ENCODE peak calls at places on chromosomes 11 and 22, in seven cellular contexts. One of them, this sample, is unnamed.

GRCh38 chr11:83816572-83817187 is 530.5 kb upstream of the CCDC90B start:
- DNase-seq in brain microvascular endothelial cell: no peak
- DNase-seq in neural crest cell: no peak
- DNase-seq in omental fat pad: no peak
- DNase-seq in RWPE1: peak
- DNase-seq in stimulated activated CD4-positive, alpha-beta T cell treated with anti-CD3 and anti-CD28 coated beads, Interleukin-1b, Interleukin-23, amount 100 ng/mL, for 24 hours: no peak
- DNase-seq in stimulated activated naive CD4-positive, alpha-beta T cell: no peak
- DNase-seq in this sample: no peak

GRCh38 chr11:37320921-37321320 is 722.9 kb upstream of the RAG2 start:
- DNase-seq in RWPE1: peak
- DNase-seq in brain microvascular endothelial cell: no peak
- DNase-seq in stimulated activated CD4-positive, alpha-beta T cell treated with anti-CD3 and anti-CD28 coated beads, Interleukin-1b, Interleukin-23, amount 100 ng/mL, for 24 hours: no peak
- DNase-seq in neural crest cell: no peak
- DNase-seq in stimulated activated naive CD4-positive, alpha-beta T cell: no peak
- DNase-seq in omental fat pad: no peak
- DNase-seq in this sample: no peak

GRCh38 chr11:102204174-102204573 is 93.9 kb downstream of the YAP1 start:
- DNase-seq in omental fat pad: no peak
- DNase-seq in neural crest cell: no peak
- DNase-seq in RWPE1: no peak
- DNase-seq in brain microvascular endothelial cell: no peak
- DNase-seq in stimulated activated naive CD4-positive, alpha-beta T cell: no peak
- DNase-seq in stimulated activated CD4-positive, alpha-beta T cell treated with anti-CD3 and anti-CD28 coated beads, Interleukin-1b, Interleukin-23, amount 100 ng/mL, for 24 hours: no peak
- DNase-seq in this sample: no peak

GRCh38 chr11:70544774-70545625 is 146.7 kb downstream of the CTTN start:
- DNase-seq in stimulated activated CD4-positive, alpha-beta T cell treated with anti-CD3 and anti-CD28 coated beads, Interleukin-1b, Interleukin-23, amount 100 ng/mL, for 24 hours: no peak
- DNase-seq in RWPE1: no peak
- DNase-seq in neural crest cell: no peak
- DNase-seq in omental fat pad: no peak
- DNase-seq in brain microvascular endothelial cell: no peak
- DNase-seq in stimulated activated naive CD4-positive, alpha-beta T cell: no peak
- DNase-seq in this sample: no peak

GRCh38 chr11:87355614-87356013 is 317.9 kb downstream of the TMEM135 start:
- DNase-seq in stimulated activated naive CD4-positive, alpha-beta T cell: no peak
- DNase-seq in omental fat pad: no peak
- DNase-seq in stimulated activated CD4-positive, alpha-beta T cell treated with anti-CD3 and anti-CD28 coated beads, Interleukin-1b, Interleukin-23, amount 100 ng/mL, for 24 hours: no peak
- DNase-seq in neural crest cell: no peak
- DNase-seq in brain microvascular endothelial cell: no peak
- DNase-seq in RWPE1: no peak
- DNase-seq in this sample: no peak

GRCh38 chr11:12103411-12104225 is 6.8 kb upstream of the MICAL2 start:
- DNase-seq in brain microvascular endothelial cell: no peak
- DNase-seq in stimulated activated naive CD4-positive, alpha-beta T cell: no peak
- DNase-seq in RWPE1: no peak
- DNase-seq in omental fat pad: no peak
- DNase-seq in stimulated activated CD4-positive, alpha-beta T cell treated with anti-CD3 and anti-CD28 coated beads, Interleukin-1b, Interleukin-23, amount 100 ng/mL, for 24 hours: no peak
- DNase-seq in neural crest cell: no peak
- DNase-seq in this sample: no peak

GRCh38 chr22:28435271-28435825 is 244.3 kb downstream of the TTC28 start:
- DNase-seq in RWPE1: peak
- DNase-seq in neural crest cell: no peak
- DNase-seq in brain microvascular endothelial cell: no peak
- DNase-seq in stimulated activated CD4-positive, alpha-beta T cell treated with anti-CD3 and anti-CD28 coated beads, Interleukin-1b, Interleukin-23, amount 100 ng/mL, for 24 hours: no peak
- DNase-seq in stimulated activated naive CD4-positive, alpha-beta T cell: no peak
- DNase-seq in omental fat pad: no peak
- DNase-seq in this sample: no peak

GRCh38 chr11:105220175-105220574 is 80.6 kb upstream of the CARD18 start:
- DNase-seq in neural crest cell: no peak
- DNase-seq in brain microvascular endothelial cell: no peak
- DNase-seq in stimulated activated CD4-positive, alpha-beta T cell treated with anti-CD3 and anti-CD28 coated beads, Interleukin-1b, Interleukin-23, amount 100 ng/mL, for 24 hours: no peak
- DNase-seq in omental fat pad: no peak
- DNase-seq in stimulated activated naive CD4-positive, alpha-beta T cell: no peak
- DNase-seq in RWPE1: no peak
- DNase-seq in this sample: no peak

GRCh38 chr22:30481711-30482110 is 9.9 kb upstream of the SEC14L3 start:
- DNase-seq in omental fat pad: no peak
- DNase-seq in neural crest cell: no peak
- DNase-seq in stimulated activated naive CD4-positive, alpha-beta T cell: no peak
- DNase-seq in stimulated activated CD4-positive, alpha-beta T cell treated with anti-CD3 and anti-CD28 coated beads, Interleukin-1b, Interleukin-23, amount 100 ng/mL, for 24 hours: no peak
- DNase-seq in brain microvascular endothelial cell: no peak
- DNase-seq in RWPE1: no peak
- DNase-seq in this sample: no peak

GRCh38 chr22:29861672-29862297 is 21.2 kb upstream of the MTMR3 start:
- DNase-seq in omental fat pad: no peak
- DNase-seq in neural crest cell: no peak
- DNase-seq in stimulated activated CD4-positive, alpha-beta T cell treated with anti-CD3 and anti-CD28 coated beads, Interleukin-1b, Interleukin-23, amount 100 ng/mL, for 24 hours: no peak
- DNase-seq in brain microvascular endothelial cell: no peak
- DNase-seq in stimulated activated naive CD4-positive, alpha-beta T cell: no peak
- DNase-seq in RWPE1: no peak
- DNase-seq in this sample: no peak

GRCh38 chr11:45272701-45273100 is 13.4 kb downstream of the SYT13 start:
- DNase-seq in stimulated activated CD4-positive, alpha-beta T cell treated with anti-CD3 and anti-CD28 coated beads, Interleukin-1b, Interleukin-23, amount 100 ng/mL, for 24 hours: no peak
- DNase-seq in RWPE1: no peak
- DNase-seq in neural crest cell: no peak
- DNase-seq in omental fat pad: no peak
- DNase-seq in stimulated activated naive CD4-positive, alpha-beta T cell: no peak
- DNase-seq in brain microvascular endothelial cell: no peak
- DNase-seq in this sample: no peak

GRCh38 chr11:32821917-32822560 is 7.7 kb upstream of the PRRG4 start:
- DNase-seq in stimulated activated naive CD4-positive, alpha-beta T cell: no peak
- DNase-seq in RWPE1: no peak
- DNase-seq in neural crest cell: no peak
- DNase-seq in stimulated activated CD4-positive, alpha-beta T cell treated with anti-CD3 and anti-CD28 coated beads, Interleukin-1b, Interleukin-23, amount 100 ng/mL, for 24 hours: no peak
- DNase-seq in omental fat pad: no peak
- DNase-seq in brain microvascular endothelial cell: no peak
- DNase-seq in this sample: no peak

GRCh38 chr11:32729976-32730375 is 64.5 kb downstream of the CCDC73 start:
- DNase-seq in neural crest cell: no peak
- DNase-seq in stimulated activated naive CD4-positive, alpha-beta T cell: no peak
- DNase-seq in brain microvascular endothelial cell: no peak
- DNase-seq in omental fat pad: no peak
- DNase-seq in stimulated activated CD4-positive, alpha-beta T cell treated with anti-CD3 and anti-CD28 coated beads, Interleukin-1b, Interleukin-23, amount 100 ng/mL, for 24 hours: no peak
- DNase-seq in RWPE1: no peak
- DNase-seq in this sample: no peak

GRCh38 chr11:251550-251949 is 14.8 kb downstream of the PSMD13 start:
- DNase-seq in neural crest cell: no peak
- DNase-seq in stimulated activated CD4-positive, alpha-beta T cell treated with anti-CD3 and anti-CD28 coated beads, Interleukin-1b, Interleukin-23, amount 100 ng/mL, for 24 hours: no peak
- DNase-seq in omental fat pad: no peak
- DNase-seq in RWPE1: no peak
- DNase-seq in brain microvascular endothelial cell: no peak
- DNase-seq in stimulated activated naive CD4-positive, alpha-beta T cell: no peak
- DNase-seq in this sample: no peak

GRCh38 chr22:39482768-39483167 is 19.3 kb upstream of the MIEF1 start:
- DNase-seq in brain microvascular endothelial cell: no peak
- DNase-seq in omental fat pad: no peak
- DNase-seq in stimulated activated naive CD4-positive, alpha-beta T cell: no peak
- DNase-seq in neural crest cell: no peak
- DNase-seq in stimulated activated CD4-positive, alpha-beta T cell treated with anti-CD3 and anti-CD28 coated beads, Interleukin-1b, Interleukin-23, amount 100 ng/mL, for 24 hours: no peak
- DNase-seq in RWPE1: no peak
- DNase-seq in this sample: no peak

GRCh38 chr11:68832476-68833176 is 9.1 kb downstream of the CPT1A start:
- DNase-seq in RWPE1: no peak
- DNase-seq in omental fat pad: no peak
- DNase-seq in neural crest cell: no peak
- DNase-seq in stimulated activated CD4-positive, alpha-beta T cell treated with anti-CD3 and anti-CD28 coated beads, Interleukin-1b, Interleukin-23, amount 100 ng/mL, for 24 hours: no peak
- DNase-seq in brain microvascular endothelial cell: no peak
- DNase-seq in stimulated activated naive CD4-positive, alpha-beta T cell: no peak
- DNase-seq in this sample: no peak

GRCh38 chr11:105042178-105042577 is 3.0 kb downstream of the CARD16 start:
- DNase-seq in omental fat pad: no peak
- DNase-seq in RWPE1: no peak
- DNase-seq in stimulated activated CD4-positive, alpha-beta T cell treated with anti-CD3 and anti-CD28 coated beads, Interleukin-1b, Interleukin-23, amount 100 ng/mL, for 24 hours: no peak
- DNase-seq in brain microvascular endothelial cell: no peak
- DNase-seq in stimulated activated naive CD4-positive, alpha-beta T cell: no peak
- DNase-seq in neural crest cell: no peak
- DNase-seq in this sample: no peak

GRCh38 chr11:101960231-101960630 is 43.9 kb upstream of the ANGPTL5 start:
- DNase-seq in omental fat pad: no peak
- DNase-seq in neural crest cell: no peak
- DNase-seq in brain microvascular endothelial cell: no peak
- DNase-seq in stimulated activated CD4-positive, alpha-beta T cell treated with anti-CD3 and anti-CD28 coated beads, Interleukin-1b, Interleukin-23, amount 100 ng/mL, for 24 hours: no peak
- DNase-seq in stimulated activated naive CD4-positive, alpha-beta T cell: no peak
- DNase-seq in RWPE1: no peak
- DNase-seq in this sample: no peak

GRCh38 chr11:9203715-9204311 is 61.3 kb downstream of the DENND5A start:
- DNase-seq in neural crest cell: no peak
- DNase-seq in RWPE1: no peak
- DNase-seq in omental fat pad: no peak
- DNase-seq in stimulated activated CD4-positive, alpha-beta T cell treated with anti-CD3 and anti-CD28 coated beads, Interleukin-1b, Interleukin-23, amount 100 ng/mL, for 24 hours: no peak
- DNase-seq in stimulated activated naive CD4-positive, alpha-beta T cell: peak
- DNase-seq in brain microvascular endothelial cell: no peak
- DNase-seq in this sample: no peak

GRCh38 chr22:45905326-45905923 is 71.5 kb downstream of the WNT7B start:
- DNase-seq in stimulated activated CD4-positive, alpha-beta T cell treated with anti-CD3 and anti-CD28 coated beads, Interleukin-1b, Interleukin-23, amount 100 ng/mL, for 24 hours: no peak
- DNase-seq in omental fat pad: no peak
- DNase-seq in RWPE1: no peak
- DNase-seq in stimulated activated naive CD4-positive, alpha-beta T cell: no peak
- DNase-seq in neural crest cell: no peak
- DNase-seq in brain microvascular endothelial cell: no peak
- DNase-seq in this sample: no peak

GRCh38 chr11:59898652-59899051 is 20.1 kb downstream of the OOSP3 start:
- DNase-seq in stimulated activated naive CD4-positive, alpha-beta T cell: no peak
- DNase-seq in neural crest cell: no peak
- DNase-seq in stimulated activated CD4-positive, alpha-beta T cell treated with anti-CD3 and anti-CD28 coated beads, Interleukin-1b, Interleukin-23, amount 100 ng/mL, for 24 hours: no peak
- DNase-seq in RWPE1: no peak
- DNase-seq in omental fat pad: no peak
- DNase-seq in brain microvascular endothelial cell: peak
- DNase-seq in this sample: no peak

GRCh38 chr11:108207683-108208060 is 14.8 kb downstream of the NPAT start:
- DNase-seq in stimulated activated CD4-positive, alpha-beta T cell treated with anti-CD3 and anti-CD28 coated beads, Interleukin-1b, Interleukin-23, amount 100 ng/mL, for 24 hours: no peak
- DNase-seq in brain microvascular endothelial cell: no peak
- DNase-seq in RWPE1: no peak
- DNase-seq in stimulated activated naive CD4-positive, alpha-beta T cell: no peak
- DNase-seq in neural crest cell: no peak
- DNase-seq in omental fat pad: no peak
- DNase-seq in this sample: no peak

GRCh38 chr11:47061429-47062178 is 115.1 kb downstream of the ARFGAP2 start:
- DNase-seq in brain microvascular endothelial cell: no peak
- DNase-seq in stimulated activated naive CD4-positive, alpha-beta T cell: no peak
- DNase-seq in RWPE1: no peak
- DNase-seq in omental fat pad: no peak
- DNase-seq in stimulated activated CD4-positive, alpha-beta T cell treated with anti-CD3 and anti-CD28 coated beads, Interleukin-1b, Interleukin-23, amount 100 ng/mL, for 24 hours: no peak
- DNase-seq in neural crest cell: no peak
- DNase-seq in this sample: no peak

GRCh38 chr11:122178795-122179194 is 62.8 kb upstream of the BLID start:
- DNase-seq in omental fat pad: no peak
- DNase-seq in stimulated activated CD4-positive, alpha-beta T cell treated with anti-CD3 and anti-CD28 coated beads, Interleukin-1b, Interleukin-23, amount 100 ng/mL, for 24 hours: no peak
- DNase-seq in brain microvascular endothelial cell: no peak
- DNase-seq in neural crest cell: no peak
- DNase-seq in RWPE1: no peak
- DNase-seq in stimulated activated naive CD4-positive, alpha-beta T cell: no peak
- DNase-seq in this sample: no peak

GRCh38 chr22:49093192-49093880 is 734.3 kb downstream of the BRD1 start:
- DNase-seq in stimulated activated naive CD4-positive, alpha-beta T cell: no peak
- DNase-seq in omental fat pad: no peak
- DNase-seq in RWPE1: no peak
- DNase-seq in brain microvascular endothelial cell: no peak
- DNase-seq in stimulated activated CD4-positive, alpha-beta T cell treated with anti-CD3 and anti-CD28 coated beads, Interleukin-1b, Interleukin-23, amount 100 ng/mL, for 24 hours: no peak
- DNase-seq in neural crest cell: no peak
- DNase-seq in this sample: no peak

GRCh38 chr11:112989198-112989597 is 28.0 kb downstream of the NCAM1 start:
- DNase-seq in brain microvascular endothelial cell: no peak
- DNase-seq in neural crest cell: no peak
- DNase-seq in stimulated activated CD4-positive, alpha-beta T cell treated with anti-CD3 and anti-CD28 coated beads, Interleukin-1b, Interleukin-23, amount 100 ng/mL, for 24 hours: no peak
- DNase-seq in stimulated activated naive CD4-positive, alpha-beta T cell: no peak
- DNase-seq in omental fat pad: no peak
- DNase-seq in RWPE1: no peak
- DNase-seq in this sample: no peak

GRCh38 chr11:120618399-120618798 is 106.9 kb downstream of the GRIK4 start:
- DNase-seq in neural crest cell: no peak
- DNase-seq in brain microvascular endothelial cell: no peak
- DNase-seq in stimulated activated CD4-positive, alpha-beta T cell treated with anti-CD3 and anti-CD28 coated beads, Interleukin-1b, Interleukin-23, amount 100 ng/mL, for 24 hours: no peak
- DNase-seq in omental fat pad: no peak
- DNase-seq in stimulated activated naive CD4-positive, alpha-beta T cell: no peak
- DNase-seq in RWPE1: no peak
- DNase-seq in this sample: no peak

GRCh38 chr11:60717956-60718355 is 6.6 kb upstream of the MS4A18 start:
- DNase-seq in stimulated activated CD4-positive, alpha-beta T cell treated with anti-CD3 and anti-CD28 coated beads, Interleukin-1b, Interleukin-23, amount 100 ng/mL, for 24 hours: no peak
- DNase-seq in RWPE1: no peak
- DNase-seq in neural crest cell: no peak
- DNase-seq in omental fat pad: no peak
- DNase-seq in brain microvascular endothelial cell: no peak
- DNase-seq in stimulated activated naive CD4-positive, alpha-beta T cell: no peak
- DNase-seq in this sample: no peak

GRCh38 chr22:20810645-20811044 is 36.7 kb downstream of the SERPIND1 start:
- DNase-seq in omental fat pad: no peak
- DNase-seq in neural crest cell: no peak
- DNase-seq in stimulated activated CD4-positive, alpha-beta T cell treated with anti-CD3 and anti-CD28 coated beads, Interleukin-1b, Interleukin-23, amount 100 ng/mL, for 24 hours: no peak
- DNase-seq in brain microvascular endothelial cell: no peak
- DNase-seq in RWPE1: no peak
- DNase-seq in stimulated activated naive CD4-positive, alpha-beta T cell: peak
- DNase-seq in this sample: peak

GRCh38 chr11:70650075-70650909 is 252.0 kb downstream of the CTTN start:
- DNase-seq in stimulated activated naive CD4-positive, alpha-beta T cell: peak
- DNase-seq in neural crest cell: peak
- DNase-seq in RWPE1: peak
- DNase-seq in brain microvascular endothelial cell: peak
- DNase-seq in omental fat pad: peak
- DNase-seq in stimulated activated CD4-positive, alpha-beta T cell treated with anti-CD3 and anti-CD28 coated beads, Interleukin-1b, Interleukin-23, amount 100 ng/mL, for 24 hours: peak
- DNase-seq in this sample: no peak

GRCh38 chr22:49099496-49100124 is 728.1 kb downstream of the BRD1 start:
- DNase-seq in stimulated activated CD4-positive, alpha-beta T cell treated with anti-CD3 and anti-CD28 coated beads, Interleukin-1b, Interleukin-23, amount 100 ng/mL, for 24 hours: no peak
- DNase-seq in brain microvascular endothelial cell: peak
- DNase-seq in omental fat pad: no peak
- DNase-seq in stimulated activated naive CD4-positive, alpha-beta T cell: no peak
- DNase-seq in RWPE1: no peak
- DNase-seq in neural crest cell: no peak
- DNase-seq in this sample: peak

GRCh38 chr11:68843703-68844312 is 2.1 kb upstream of the CPT1A start:
- DNase-seq in neural crest cell: no peak
- DNase-seq in stimulated activated naive CD4-positive, alpha-beta T cell: peak
- DNase-seq in stimulated activated CD4-positive, alpha-beta T cell treated with anti-CD3 and anti-CD28 coated beads, Interleukin-1b, Interleukin-23, amount 100 ng/mL, for 24 hours: peak
- DNase-seq in RWPE1: peak
- DNase-seq in brain microvascular endothelial cell: no peak
- DNase-seq in omental fat pad: no peak
- DNase-seq in this sample: no peak

GRCh38 chr22:38202437-38203089 is 769 bp downstream of the MAFF start:
- DNase-seq in stimulated activated CD4-positive, alpha-beta T cell treated with anti-CD3 and anti-CD28 coated beads, Interleukin-1b, Interleukin-23, amount 100 ng/mL, for 24 hours: peak
- DNase-seq in stimulated activated naive CD4-positive, alpha-beta T cell: peak
- DNase-seq in RWPE1: peak
- DNase-seq in omental fat pad: peak
- DNase-seq in brain microvascular endothelial cell: peak
- DNase-seq in neural crest cell: peak
- DNase-seq in this sample: peak

GRCh38 chr11:17208257-17208999 is 642 bp upstream of the PIK3C2A start:
- DNase-seq in brain microvascular endothelial cell: peak
- DNase-seq in stimulated activated CD4-positive, alpha-beta T cell treated with anti-CD3 and anti-CD28 coated beads, Interleukin-1b, Interleukin-23, amount 100 ng/mL, for 24 hours: peak
- DNase-seq in RWPE1: peak
- DNase-seq in omental fat pad: peak
- DNase-seq in neural crest cell: no peak
- DNase-seq in stimulated activated naive CD4-positive, alpha-beta T cell: peak
- DNase-seq in this sample: peak

GRCh38 chr11:2519879-2520735 is 75.3 kb downstream of the KCNQ1 start:
- DNase-seq in brain microvascular endothelial cell: no peak
- DNase-seq in RWPE1: no peak
- DNase-seq in omental fat pad: peak
- DNase-seq in stimulated activated CD4-positive, alpha-beta T cell treated with anti-CD3 and anti-CD28 coated beads, Interleukin-1b, Interleukin-23, amount 100 ng/mL, for 24 hours: no peak
- DNase-seq in neural crest cell: no peak
- DNase-seq in stimulated activated naive CD4-positive, alpha-beta T cell: no peak
- DNase-seq in this sample: peak

GRCh38 chr22:23557036-23557435 is 23.1 kb downstream of the IGLL1 start:
- DNase-seq in brain microvascular endothelial cell: no peak
- DNase-seq in stimulated activated naive CD4-positive, alpha-beta T cell: no peak
- DNase-seq in omental fat pad: no peak
- DNase-seq in neural crest cell: no peak
- DNase-seq in RWPE1: no peak
- DNase-seq in stimulated activated CD4-positive, alpha-beta T cell treated with anti-CD3 and anti-CD28 coated beads, Interleukin-1b, Interleukin-23, amount 100 ng/mL, for 24 hours: no peak
- DNase-seq in this sample: no peak

GRCh38 chr11:62444271-62444833 is 25.5 kb downstream of the SCGB1A1 start:
- DNase-seq in stimulated activated naive CD4-positive, alpha-beta T cell: peak
- DNase-seq in omental fat pad: peak
- DNase-seq in stimulated activated CD4-positive, alpha-beta T cell treated with anti-CD3 and anti-CD28 coated beads, Interleukin-1b, Interleukin-23, amount 100 ng/mL, for 24 hours: no peak
- DNase-seq in RWPE1: peak
- DNase-seq in neural crest cell: no peak
- DNase-seq in brain microvascular endothelial cell: peak
- DNase-seq in this sample: peak

GRCh38 chr22:38415046-38415445 is 40.0 kb downstream of the KCNJ4 start:
- DNase-seq in stimulated activated naive CD4-positive, alpha-beta T cell: no peak
- DNase-seq in stimulated activated CD4-positive, alpha-beta T cell treated with anti-CD3 and anti-CD28 coated beads, Interleukin-1b, Interleukin-23, amount 100 ng/mL, for 24 hours: no peak
- DNase-seq in RWPE1: no peak
- DNase-seq in omental fat pad: no peak
- DNase-seq in brain microvascular endothelial cell: no peak
- DNase-seq in neural crest cell: no peak
- DNase-seq in this sample: no peak